ENCODE peak calls at places on chromosomes 16 and 17, in four cellular contexts. J, V, Y and X are unnamed samples.

GRCh38 chr17:34998205-34998604 is 17.9 kb downstream of the LIG3 start:
- DNase-seq in J (peak; percentile 84), V (peak; percentile 40), Y (peak; percentile 80), X (peak; percentile 86)

GRCh38 chr17:50209472-50210248 is 8.2 kb upstream of the COL1A1 start:
- DNase-seq in J (no peak), V (no peak), Y (peak; percentile 54), X (no peak)

GRCh38 chr16:78096386-78096785 is 3.1 kb upstream of the WWOX start:
- DNase-seq in J (no peak), V (no peak), Y (no peak), X (no peak)

GRCh38 chr17:75720656-75721462 is at the start of gene ITGB4:
- DNase-seq in J (peak; percentile 83), V (no peak), Y (peak; percentile 40), X (no peak)

GRCh38 chr17:11948791-11949190 is 48.5 kb downstream of the ZNF18 start:
- DNase-seq in J (no peak), V (no peak), Y (no peak), X (no peak)

GRCh38 chr16:29807426-29808218 is 1.3 kb downstream of the MAZ start:
- DNase-seq in J (peak; percentile 69), V (no peak), Y (peak; percentile 96), X (peak; percentile 81)

GRCh38 chr16:24713379-24713778 is 16.1 kb upstream of the TNRC6A start:
- DNase-seq in J (no peak), V (no peak), Y (no peak), X (no peak)

GRCh38 chr16:57741660-57742191 is 6.2 kb downstream of the KATNB1 start:
- DNase-seq in J (no peak), V (no peak), Y (no peak), X (no peak)

GRCh38 chr17:15436399-15437369 is 30.7 kb downstream of the CDRT4 start:
- DNase-seq in J (no peak), V (no peak), Y (peak; percentile 63), X (peak; percentile 50)

GRCh38 chr17:18981642-18982424 is 22.7 kb downstream of the FAM83G start:
- DNase-seq in J (no peak), V (no peak), Y (peak; percentile 75), X (no peak)

GRCh38 chr16:85750021-85750826 is 672 bp downstream of the C16orf74 start:
- DNase-seq in J (no peak), V (no peak), Y (no peak), X (no peak)

GRCh38 chr16:57801856-57802634 is at the start of gene KIFC3:
- DNase-seq in J (peak; percentile 52), V (no peak), Y (peak; percentile 91), X (peak; percentile 39)

GRCh38 chr17:1752425-1752941 is 9.4 kb upstream of the SERPINF1 start:
- DNase-seq in J (peak; percentile 63), V (no peak), Y (no peak), X (no peak)

GRCh38 chr17:35713069-35713728 is 18.2 kb upstream of the RASL10B start:
- DNase-seq in J (no peak), V (no peak), Y (no peak), X (no peak)

GRCh38 chr16:89815639-89816348 is 653 bp downstream of the FANCA start:
- DNase-seq in J (no peak), V (no peak), Y (peak; percentile 47), X (no peak)

GRCh38 chr17:57108656-57109392 is 23.8 kb downstream of the AKAP1 start:
- DNase-seq in J (no peak), V (no peak), Y (no peak), X (no peak)

GRCh38 chr17:72592242-72592966 is 471.6 kb downstream of the SOX9 start:
- DNase-seq in J (peak; percentile 56), V (no peak), Y (peak; percentile 39), X (no peak)

GRCh38 chr16:85310868-85311585 is 198.8 kb upstream of the CIBAR2 start:
- DNase-seq in J (no peak), V (no peak), Y (peak; percentile 61), X (no peak)

GRCh38 chr16:82432261-82432660 is 194.5 kb upstream of the CDH13 start:
- DNase-seq in J (no peak), V (no peak), Y (no peak), X (no peak)

GRCh38 chr16:75296606-75297005 is 45.2 kb upstream of the BCAR1 start:
- DNase-seq in J (no peak), V (no peak), Y (no peak), X (no peak)

GRCh38 chr17:63029520-63029919 is 63.5 kb downstream of the TANC2 start:
- DNase-seq in J (no peak), V (no peak), Y (no peak), X (no peak)

GRCh38 chr16:24577167-24577566 is 37.8 kb downstream of the RBBP6 start:
- DNase-seq in J (no peak), V (no peak), Y (no peak), X (no peak)

GRCh38 chr16:49811630-49812334 is 44.1 kb downstream of the ZNF423 start:
- DNase-seq in J (no peak), V (no peak), Y (no peak), X (no peak)

GRCh38 chr17:78284146-78284545 is 52.7 kb downstream of the TMEM235 start:
- DNase-seq in J (no peak), V (no peak), Y (no peak), X (peak; percentile 95)

GRCh38 chr16:1379054-1379862 is 27.5 kb downstream of the GNPTG start:
- DNase-seq in J (peak; percentile 88), V (no peak), Y (peak; percentile 93), X (peak; percentile 71)

GRCh38 chr17:72926171-72926570 is 166.3 kb downstream of the SLC39A11 start:
- DNase-seq in J (no peak), V (no peak), Y (no peak), X (no peak)

GRCh38 chr17:19996502-19996901 is 12.7 kb upstream of the SPECC1 start:
- DNase-seq in J (no peak), V (no peak), Y (no peak), X (no peak)

GRCh38 chr16:80992676-80993292 is 13.9 kb downstream of the CMC2 start:
- DNase-seq in J (no peak), V (no peak), Y (no peak), X (no peak)
- TF ChIP-seq SPI1 in J (no peak), V (no peak), Y (no peak), X (no peak)

DNA sequence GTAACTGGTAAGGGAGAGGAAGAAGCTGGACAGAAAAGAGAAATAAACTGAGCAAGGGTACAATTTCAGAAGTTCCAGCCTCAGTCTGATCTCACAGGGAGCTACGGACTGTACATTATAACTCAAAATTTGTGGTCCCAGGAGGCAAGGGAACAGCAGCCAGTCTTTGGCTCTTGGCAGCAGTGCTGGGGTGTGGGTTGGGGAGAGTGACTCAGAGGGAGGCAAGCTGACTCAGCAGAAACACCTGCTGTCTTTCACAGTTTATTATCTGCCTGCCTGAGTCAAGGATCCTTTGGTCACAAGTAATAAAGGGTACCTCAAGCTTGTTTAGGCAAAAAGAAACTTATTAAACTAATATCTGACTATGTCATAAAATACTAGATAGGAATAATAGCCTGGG is 73.5 kb upstream of the KIF2B start:
- DNase-seq in J (no peak), V (no peak), Y (peak; percentile 88), X (no peak)
- TF ChIP-seq SPI1 in J (no peak), V (no peak), Y (no peak), X (no peak)

DNA sequence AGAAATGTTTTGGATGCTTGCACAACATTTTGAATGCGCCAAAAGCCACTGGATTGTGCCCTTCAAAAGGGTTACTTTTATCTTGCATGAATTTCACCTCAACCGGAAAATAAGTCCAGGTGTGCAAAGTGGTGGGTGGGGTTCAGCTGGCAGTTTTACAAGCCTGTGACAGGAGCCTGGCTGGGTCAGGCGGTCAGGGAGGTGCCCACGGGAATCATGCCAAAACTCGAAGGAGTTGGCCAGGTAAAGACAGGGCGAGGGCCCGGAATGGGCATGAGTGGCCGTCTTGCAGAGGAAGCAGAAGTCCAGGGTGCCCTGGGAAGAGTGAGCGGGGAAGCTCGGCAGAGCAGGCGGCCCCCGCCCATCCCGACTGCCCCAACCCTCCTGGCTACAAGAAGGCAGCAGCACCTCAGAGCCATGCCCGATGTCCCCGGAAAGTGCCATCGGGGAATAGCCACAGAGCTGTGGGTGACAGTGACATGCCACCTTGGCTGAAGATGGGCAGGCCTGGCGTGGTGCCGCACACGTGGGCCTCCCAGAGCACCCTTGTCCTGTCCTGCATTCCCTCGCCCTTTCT is 19.1 kb upstream of the CACNG1 start:
- DNase-seq in J (no peak), V (no peak), Y (no peak), X (no peak)
- TF ChIP-seq SPI1 in J (no peak), V (no peak), Y (no peak), X (no peak)

GRCh38 chr16:17416461-17417221 is 54.1 kb downstream of the XYLT1 start:
- DNase-seq in J (peak; percentile 71), V (peak; percentile 89), Y (no peak), X (peak; percentile 90)
- TF ChIP-seq SPI1 in J (peak; percentile 97), V (peak; percentile 98), Y (no peak), X (peak; percentile 83)

GRCh38 chr17:83196088-83196765 is 116.8 kb downstream of the METRNL start:
- DNase-seq in J (no peak), V (no peak), Y (no peak), X (no peak)
- TF ChIP-seq SPI1 in J (no peak), V (no peak), Y (no peak), X (no peak)

GRCh38 chr17:38602862-38603785 is 2.6 kb downstream of the SRCIN1 start:
- DNase-seq in J (no peak), V (no peak), Y (no peak), X (no peak)
- TF ChIP-seq SPI1 in J (no peak), V (no peak), Y (no peak), X (no peak)

DNA sequence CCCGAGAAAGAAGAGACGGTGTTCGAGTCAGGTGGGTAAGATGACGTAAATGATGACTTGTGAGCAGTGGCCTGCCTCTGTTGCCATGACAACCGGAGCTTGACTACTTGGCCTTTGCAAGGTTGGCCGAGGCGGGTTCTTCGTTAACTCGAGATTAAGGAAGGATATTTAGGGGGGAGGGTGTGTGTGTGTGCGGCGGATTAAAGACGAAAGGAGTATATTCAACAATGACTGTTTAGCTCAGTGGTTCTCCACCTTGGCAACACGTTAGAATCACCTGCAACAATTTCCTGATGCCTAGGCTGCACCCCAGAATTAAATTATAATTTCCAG is 398 bp upstream of the WIPF2 start:
- DNase-seq in J (peak; percentile 59), V (peak; percentile 40), Y (peak; percentile 84), X (peak; percentile 65)
- TF ChIP-seq SPI1 in J (no peak), V (no peak), Y (no peak), X (no peak)

GRCh38 chr17:82685291-82685690 is 13.2 kb downstream of the RAB40B start:
- DNase-seq in J (no peak), V (no peak), Y (no peak), X (no peak)
- TF ChIP-seq SPI1 in J (no peak), V (no peak), Y (no peak), X (no peak)